ENCODE peak calls at places on chromosomes 7 and 10, in seven cellular contexts. B, H, L, O, P, K and J are unnamed samples.
A peak's percentile ranks its signal among the peaks of the same experiment; 100 is the strongest.

GRCh38 chr10:46096909-46097575 is 51.0 kb upstream of the MSMB start:
- DNase-seq in B (no peak), H (no peak), L (no peak), O (no peak), P (no peak), K (peak; percentile 33), J (no peak)

GRCh38 chr10:86036544-86036831 is 330.1 kb downstream of the GRID1 start:
- DNase-seq in B (no peak), H (no peak), L (no peak), O (no peak), P (no peak), K (no peak), J (no peak)

GRCh38 chr10:101066146-101066889 is 4.5 kb downstream of the KAZALD1 start:
- DNase-seq in B (peak; percentile 79), H (no peak), L (peak; percentile 63), O (peak; percentile 26), P (peak; percentile 53), K (peak; percentile 76), J (peak; percentile 76)

GRCh38 chr10:88980247-88980646 is 10.4 kb upstream of the FAS start:
- DNase-seq in B (no peak), H (no peak), L (no peak), O (no peak), P (no peak), K (peak; percentile 27), J (no peak)

GRCh38 chr7:139958599-139959380 is 104.0 kb downstream of the PARP12 start:
- DNase-seq in B (no peak), H (no peak), L (no peak), O (no peak), P (no peak), K (no peak), J (no peak)

GRCh38 chr7:111096997-111097396 is 6.1 kb downstream of the LRRN3 start:
- DNase-seq in B (no peak), H (no peak), L (no peak), O (no peak), P (no peak), K (peak; percentile 78), J (no peak)

GRCh38 chr7:91846436-91846835 is 34.1 kb downstream of the MTERF1 start:
- DNase-seq in B (peak; percentile 56), H (no peak), L (peak; percentile 37), O (no peak), P (no peak), K (no peak), J (no peak)

GRCh38 chr7:25263292-25263691 is 35.0 kb upstream of the NPVF start:
- DNase-seq in B (no peak), H (no peak), L (no peak), O (no peak), P (no peak), K (no peak), J (no peak)

GRCh38 chr10:101772017-101772894 is 3.7 kb downstream of the FGF8 start:
- DNase-seq in B (no peak), H (no peak), L (no peak), O (no peak), P (no peak), K (no peak), J (no peak)

GRCh38 chr10:107072028-107072427 is 92.5 kb downstream of the SORCS1 start:
- DNase-seq in B (no peak), H (no peak), L (no peak), O (no peak), P (no peak), K (no peak), J (no peak)

GRCh38 chr10:13422800-13423199 is 74.7 kb upstream of the SEPHS1 start:
- DNase-seq in B (no peak), H (no peak), L (no peak), O (no peak), P (no peak), K (no peak), J (no peak)

GRCh38 chr10:103888113-103888841 is 29.7 kb downstream of the STN1 start:
- DNase-seq in B (peak; percentile 94), H (peak; percentile 84), L (peak; percentile 93), O (peak; percentile 55), P (no peak), K (no peak), J (no peak)

GRCh38 chr10:110880012-110880411 is 8.3 kb downstream of the PDCD4 start:
- DNase-seq in B (no peak), H (no peak), L (no peak), O (no peak), P (no peak), K (no peak), J (no peak)

GRCh38 chr10:118910702-118911101 is 118.8 kb upstream of the NANOS1 start:
- DNase-seq in B (no peak), H (no peak), L (no peak), O (no peak), P (no peak), K (no peak), J (no peak)

GRCh38 chr7:151780626-151781025 is 96.3 kb downstream of the PRKAG2 start:
- DNase-seq in B (no peak), H (no peak), L (no peak), O (no peak), P (no peak), K (no peak), J (no peak)

GRCh38 chr10:70838270-70838669 is 22.5 kb downstream of the SGPL1 start:
- DNase-seq in B (no peak), H (no peak), L (no peak), O (no peak), P (no peak), K (no peak), J (no peak)

GRCh38 chr10:121910673-121911420 is 17.0 kb downstream of the ATE1 start:
- DNase-seq in B (peak; percentile 66), H (no peak), L (peak; percentile 59), O (no peak), P (no peak), K (no peak), J (no peak)

GRCh38 chr7:40234046-40234445 is 99.2 kb downstream of the SUGCT start:
- DNase-seq in B (no peak), H (no peak), L (no peak), O (no peak), P (no peak), K (peak; percentile 4), J (no peak)